ENCODE peak calls at places on chromosomes 7 and 10, in six cellular contexts. G is HepG2, O is HCT116, E is H1, U is K562, N is SK-N-SH. J is an unnamed sample.

GRCh38 chr7:13989138-13989943 is at the start of gene ETV1:
- DNase-seq in G (peak; percentile 14), O (no peak), E (peak; percentile 89), U (peak; percentile 86), N (peak; percentile 76), J (no peak)

GRCh38 chr7:17370901-17371550 is 72.6 kb downstream of the AHR start:
- DNase-seq in G (no peak), O (no peak), E (no peak), U (no peak), N (no peak), J (no peak)

GRCh38 chr7:107971613-107972012 is 31.3 kb downstream of the LAMB1 start:
- DNase-seq in G (no peak), O (no peak), E (no peak), U (no peak), N (no peak), J (no peak)

GRCh38 chr7:18861514-18861913 is 255.9 kb downstream of the TWIST1 start:
- DNase-seq in G (no peak), O (no peak), E (no peak), U (no peak), N (no peak), J (no peak)

GRCh38 chr7:104275900-104276299 is 52.5 kb upstream of the LHFPL3 start:
- DNase-seq in G (peak; percentile 4), O (no peak), E (no peak), U (no peak), N (no peak), J (no peak)

GRCh38 chr10:113897693-113898618 is 43.5 kb downstream of the NHLRC2 start:
- DNase-seq in G (no peak), O (no peak), E (no peak), U (no peak), N (peak; percentile 15), J (no peak)

GRCh38 chr7:76515999-76516443 is 5.7 kb downstream of the UPK3B start:
- DNase-seq in G (peak; percentile 47), O (no peak), E (no peak), U (peak; percentile 87), N (peak; percentile 85), J (no peak)

GRCh38 chr7:23106491-23106800 is 861 bp downstream of the KLHL7 start:
- DNase-seq in G (no peak), O (no peak), E (no peak), U (no peak), N (peak; percentile 64), J (no peak)

GRCh38 chr10:70296406-70296899 is 12.6 kb upstream of the NPFFR1 start:
- DNase-seq in G (no peak), O (peak; percentile 44), E (no peak), U (peak; percentile 68), N (peak; percentile 80), J (no peak)

GRCh38 chr7:158816995-158817394 is 12.3 kb downstream of the ESYT2 start:
- DNase-seq in G (no peak), O (no peak), E (no peak), U (peak; percentile 42), N (no peak), J (no peak)

GRCh38 chr7:44967571-44968446 is 11.0 kb downstream of the MYO1G start:
- DNase-seq in G (peak; percentile 68), O (no peak), E (no peak), U (peak; percentile 61), N (peak; percentile 79), J (no peak)

GRCh38 chr7:19397917-19398316 is 252.7 kb upstream of the FERD3L start:
- DNase-seq in G (no peak), O (no peak), E (no peak), U (no peak), N (no peak), J (no peak)

GRCh38 chr7:55522268-55522902 is 49.9 kb downstream of the VOPP1 start:
- DNase-seq in G (no peak), O (no peak), E (no peak), U (no peak), N (no peak), J (no peak)

GRCh38 chr10:5665380-5666323 is 743 bp downstream of the ASB13 start:
- DNase-seq in G (peak; percentile 28), O (no peak), E (no peak), U (no peak), N (peak; percentile 76), J (peak; percentile 45)

GRCh38 chr7:151013728-151014497 is 10.4 kb downstream of the ATG9B start:
- DNase-seq in G (no peak), O (no peak), E (peak; percentile 70), U (peak; percentile 39), N (peak; percentile 98), J (no peak)

GRCh38 chr10:34297551-34298370 is 517.3 kb downstream of the PARD3 start:
- DNase-seq in G (peak; percentile 85), O (no peak), E (no peak), U (no peak), N (no peak), J (no peak)

GRCh38 chr10:92284112-92284704 is 6.7 kb downstream of the CPEB3 start:
- DNase-seq in G (no peak), O (no peak), E (no peak), U (no peak), N (no peak), J (no peak)

GRCh38 chr10:132510174-132510611 is 27.4 kb upstream of the INPP5A start:
- DNase-seq in G (no peak), O (no peak), E (no peak), U (no peak), N (peak; percentile 17), J (no peak)

GRCh38 chr10:52578871-52579405 is 193.6 kb downstream of the MBL2 start:
- DNase-seq in G (no peak), O (no peak), E (no peak), U (no peak), N (no peak), J (no peak)

GRCh38 chr7:103657474-103657894 is 211.5 kb upstream of the SLC26A5 start:
- DNase-seq in G (no peak), O (no peak), E (no peak), U (peak; percentile 62), N (no peak), J (no peak)

GRCh38 chr7:95798401-95798930 is 26.1 kb downstream of the DYNC1I1 start:
- DNase-seq in G (no peak), O (no peak), E (no peak), U (no peak), N (no peak), J (no peak)

GRCh38 chr10:83991986-83992753 is 147.1 kb upstream of the GHITM start:
- DNase-seq in G (peak; percentile 28), O (peak; percentile 35), E (peak; percentile 17), U (peak; percentile 60), N (peak; percentile 30), J (peak; percentile 69)

DNA sequence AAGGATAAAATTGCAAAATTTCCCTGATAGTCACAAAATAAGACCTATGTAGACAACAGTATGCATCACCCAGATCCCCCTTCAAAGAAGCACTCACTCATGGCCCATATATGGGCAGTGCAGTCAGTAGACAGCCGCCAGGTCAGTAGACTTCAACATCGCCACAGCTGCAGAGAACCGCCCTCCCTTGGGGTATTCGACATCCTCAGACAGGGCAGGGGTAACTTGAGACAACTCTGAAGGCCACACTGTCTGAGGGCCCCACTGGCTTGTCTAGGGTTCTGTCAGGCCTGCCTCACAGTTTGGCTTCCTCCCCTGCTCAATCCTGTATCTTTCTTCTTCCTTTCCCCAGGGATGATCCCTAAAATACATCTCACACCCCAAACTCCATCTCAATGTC is 172.3 kb downstream of the IMMP2L start:
- DNase-seq in G (no peak), O (no peak), E (no peak), U (no peak), N (no peak), J (no peak)
- TF ChIP-seq JUND in G (no peak), O (no peak), E (no peak), U (no peak), N (no peak), J (no peak)

GRCh38 chr7:120334475-120334874 is 61.5 kb downstream of the KCND2 start:
- DNase-seq in G (no peak), O (no peak), E (no peak), U (no peak), N (no peak), J (no peak)

GRCh38 chr7:120332433-120332832 is 59.5 kb downstream of the KCND2 start:
- DNase-seq in G (no peak), O (no peak), E (no peak), U (no peak), N (no peak), J (no peak)

DNA sequence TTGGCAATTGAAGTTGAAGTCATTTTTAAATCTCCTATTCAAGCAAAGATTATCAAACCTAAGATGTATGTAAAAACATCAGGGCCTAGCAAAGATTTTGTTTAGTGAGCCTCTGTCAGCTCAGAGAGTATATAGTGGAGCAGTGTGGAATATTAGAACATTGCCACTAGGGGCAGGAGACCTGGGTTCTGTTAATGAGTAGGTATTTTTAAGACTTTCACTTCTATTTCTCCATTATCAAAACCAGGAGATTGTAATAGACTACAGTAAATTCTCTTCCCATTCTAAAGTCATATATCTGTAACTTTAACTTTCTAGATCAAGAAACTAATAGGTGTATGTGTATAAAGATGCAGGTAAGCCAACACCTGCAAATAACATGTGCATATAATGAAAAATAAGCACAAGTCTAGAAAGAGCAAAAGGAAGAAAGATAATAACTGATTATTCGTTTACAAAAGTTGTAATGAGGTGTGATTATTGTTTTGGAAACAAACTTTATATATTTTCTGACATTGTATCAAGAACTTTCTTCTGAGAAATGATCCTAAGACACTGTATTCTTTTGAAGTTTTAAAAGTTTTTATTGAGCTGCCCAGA is 64.4 kb downstream of the KCND2 start:
- DNase-seq in G (peak; percentile 5), O (peak; percentile 21), E (no peak), U (peak; percentile 27), N (peak; percentile 25), J (peak; percentile 1)
- TF ChIP-seq JUND in G (no peak), O (no peak), E (no peak), U (no peak), N (no peak), J (no peak)

GRCh38 chr10:67119648-67120047 is 193.8 kb downstream of the LRRTM3 start:
- DNase-seq in G (no peak), O (no peak), E (no peak), U (no peak), N (no peak), J (no peak)
- TF ChIP-seq JUND in G (no peak), O (no peak), E (no peak), U (no peak), N (no peak), J (no peak)

GRCh38 chr10:16902606-16903005 is 85.4 kb upstream of the RSU1 start:
- DNase-seq in G (no peak), O (no peak), E (no peak), U (no peak), N (no peak), J (no peak)

GRCh38 chr10:16904049-16904448 is 86.8 kb upstream of the RSU1 start:
- DNase-seq in G (no peak), O (no peak), E (no peak), U (no peak), N (no peak), J (no peak)

GRCh38 chr10:16905304-16905703 is 88.1 kb upstream of the RSU1 start:
- DNase-seq in G (no peak), O (no peak), E (no peak), U (no peak), N (no peak), J (no peak)

GRCh38 chr10:16907720-16908119 is 90.5 kb upstream of the RSU1 start:
- DNase-seq in G (no peak), O (no peak), E (no peak), U (no peak), N (no peak), J (no peak)

GRCh38 chr10:16904619-16905018 is 87.4 kb upstream of the RSU1 start:
- DNase-seq in G (no peak), O (no peak), E (no peak), U (no peak), N (no peak), J (no peak)
- TF ChIP-seq JUND in G (no peak), O (no peak), E (no peak), U (no peak), N (peak; percentile 38), J (no peak)